ENCODE peak calls at places on chromosomes 5 and 9, in eight cellular contexts. Y is skeletal muscle cell, A is neural progenitor cell, P is progenitor cell of endocrine pancreas, E is lung microvascular endothelial cell, C is endothelial cell, O is neuronal stem cell, M is stromal cell of bone marrow. Q is an unnamed sample.

GRCh38 chr9:132854832-132855231 is 23.3 kb downstream of the AK8 start:
- DNase-seq in C (no peak), M (no peak), P (no peak), A (no peak), Y (no peak), O (no peak), E (no peak), Q (no peak)

GRCh38 chr5:138188632-138189031 is 9.7 kb downstream of the KIF20A start:
- DNase-seq in E (no peak), O (no peak), P (no peak), C (no peak), A (no peak), M (no peak), Y (no peak), Q (no peak)

GRCh38 chr5:33850100-33850594 is 41.6 kb downstream of the ADAMTS12 start:
- DNase-seq in E (peak), C (no peak), A (peak), O (no peak), P (no peak), Y (peak), M (peak), Q (peak)

GRCh38 chr9:347667-348292 is 133.1 kb downstream of the DOCK8 start:
- DNase-seq in Y (no peak), O (peak), A (peak), P (no peak), C (no peak), M (peak), E (peak), Q (peak)

GRCh38 chr9:127684576-127684975 is 22.2 kb upstream of the CFAP157 start:
- DNase-seq in M (no peak), Y (no peak), E (no peak), P (no peak), C (no peak), A (no peak), O (no peak), Q (no peak)

GRCh38 chr9:126985870-126986498 is 71.4 kb downstream of the RALGPS1 start:
- DNase-seq in E (peak), C (no peak), P (no peak), A (no peak), Y (peak), O (no peak), M (peak), Q (no peak)

GRCh38 chr9:137006116-137007003 is 10.0 kb upstream of the CLIC3 start:
- DNase-seq in P (no peak), M (no peak), C (no peak), E (no peak), A (no peak), O (no peak), Y (no peak), Q (no peak)

GRCh38 chr9:20989923-20990341 is 41.5 kb downstream of the HACD4 start:
- DNase-seq in M (no peak), A (no peak), E (no peak), C (no peak), P (no peak), O (no peak), Y (no peak), Q (no peak)

GRCh38 chr9:122498883-122499288 is 11.7 kb upstream of the OR1J2 start:
- DNase-seq in M (peak), C (peak), A (peak), O (no peak), Y (no peak), P (no peak), E (peak), Q (peak)

GRCh38 chr5:179132586-179133355 is 72.6 kb downstream of the ZNF354C start:
- DNase-seq in E (no peak), P (no peak), O (no peak), M (no peak), C (no peak), A (no peak), Y (no peak), Q (no peak)

GRCh38 chr5:137214446-137215189 is 284.5 kb downstream of the SPOCK1 start:
- DNase-seq in A (no peak), E (no peak), C (no peak), O (no peak), Y (no peak), M (no peak), P (no peak), Q (no peak)

GRCh38 chr9:20670395-20670794 is 13.7 kb upstream of the FOCAD start:
- DNase-seq in Y (no peak), P (no peak), A (no peak), O (no peak), E (no peak), C (no peak), M (no peak), Q (no peak)

GRCh38 chr9:77177894-77178794 is 810 bp downstream of the VPS13A start:
- DNase-seq in A (peak), P (peak), E (peak), C (peak), M (no peak), Y (no peak), O (peak), Q (peak)

GRCh38 chr5:172699999-172700685 is 59.1 kb downstream of the NEURL1B start:
- DNase-seq in C (no peak), Y (no peak), P (no peak), M (no peak), E (no peak), O (no peak), A (peak), Q (peak)

GRCh38 chr5:173689713-173690360 is 73.4 kb upstream of the BOD1 start:
- DNase-seq in E (no peak), Y (no peak), P (no peak), C (no peak), O (no peak), M (no peak), A (no peak), Q (no peak)